ENCODE peak calls at places on chromosomes 11 and 22, in four cellular contexts. T is Calu3, F is GM10248, C is keratinocyte. K is an unnamed sample.

GRCh38 chr11:76769071-76769560 is 14.0 kb upstream of the TSKU start:
- DNase-seq in T (no peak), F (no peak), C (no peak), K (no peak)

GRCh38 chr11:3047637-3048036 is 9.6 kb downstream of the CARS1 start:
- DNase-seq in C (no peak), F (no peak), T (no peak), K (no peak)

GRCh38 chr11:117613521-117613920 is 183.5 kb downstream of the DSCAML1 start:
- DNase-seq in F (no peak), C (no peak), T (no peak), K (no peak)

GRCh38 chr22:40404251-40405177 is 34.1 kb downstream of the SGSM3 start:
- DNase-seq in F (no peak), T (no peak), C (no peak), K (no peak)

GRCh38 chr11:8016396-8016949 is 29.3 kb downstream of the EIF3F start:
- DNase-seq in C (no peak), T (no peak), F (no peak), K (no peak)

GRCh38 chr11:122882809-122883681 is 486 bp downstream of the JHY start:
- DNase-seq in C (no peak), F (peak), T (peak), K (peak)

GRCh38 chr22:22558071-22558971 is 744 bp downstream of the PRAME start:
- DNase-seq in C (no peak), T (no peak), F (no peak), K (no peak)

GRCh38 chr11:115808351-115808940 is 304.2 kb upstream of the CADM1 start:
- DNase-seq in T (no peak), C (no peak), F (no peak), K (no peak)

GRCh38 chr11:12813371-12814225 is 139.4 kb downstream of the TEAD1 start:
- DNase-seq in F (no peak), C (no peak), T (peak), K (no peak)

GRCh38 chr11:1705121-1706052 is 8.4 kb downstream of the KRTAP5-6 start:
- DNase-seq in F (no peak), C (no peak), T (peak), K (no peak)

GRCh38 chr11:125211191-125211953 is 46.8 kb downstream of the PKNOX2 start:
- DNase-seq in T (no peak), F (no peak), C (no peak), K (no peak)

GRCh38 chr11:74838188-74838587 is 89.5 kb downstream of the RNF169 start:
- DNase-seq in C (no peak), T (no peak), F (no peak), K (no peak)
- TF ChIP-seq CTCF in C (no peak), T (no peak), F (no peak), K (no peak)

DNA sequence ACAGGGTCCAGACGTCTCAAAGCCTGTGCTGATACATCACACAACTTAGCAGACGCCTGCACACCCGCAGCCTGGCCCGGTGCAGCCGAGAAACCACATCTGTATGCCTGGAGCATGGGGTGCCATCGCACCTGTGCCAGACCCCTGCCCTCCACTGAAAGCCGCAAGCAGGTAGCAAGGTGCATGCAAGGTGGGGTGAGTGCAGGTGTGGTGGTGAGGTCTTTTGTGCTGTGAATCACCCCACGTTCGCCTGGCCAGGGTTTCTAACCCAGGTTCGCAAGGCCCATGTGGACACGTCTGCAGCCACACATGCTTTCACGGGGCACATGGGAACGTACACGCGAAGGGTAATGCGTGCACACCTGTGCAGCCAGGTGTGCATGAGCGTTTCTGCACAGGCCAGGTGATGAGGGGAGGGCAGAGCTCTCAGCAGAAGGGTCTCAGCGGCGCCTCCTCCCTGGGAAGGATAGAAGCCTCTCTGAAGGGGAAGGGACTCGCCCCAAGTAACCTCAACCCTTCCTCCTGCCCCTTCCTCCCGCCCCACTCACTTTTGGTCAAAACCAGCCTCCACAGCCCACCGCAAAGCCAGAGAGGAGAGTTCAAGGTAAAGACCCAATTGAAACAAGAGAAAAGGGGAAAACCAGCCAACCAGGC is 19.5 kb downstream of the CBX7 start:
- DNase-seq in F (no peak), T (no peak), C (no peak), K (no peak)
- TF ChIP-seq CTCF in F (no peak), T (no peak), C (no peak), K (no peak)

GRCh38 chr11:63639195-63639832 is 25.1 kb upstream of the PLAAT3 start:
- DNase-seq in C (no peak), F (no peak), T (no peak), K (no peak)

GRCh38 chr11:63643205-63643604 is 28.0 kb downstream of the ATL3 start:
- DNase-seq in F (no peak), C (no peak), T (no peak), K (no peak)

GRCh38 chr11:63635762-63636465 is 21.7 kb upstream of the PLAAT3 start:
- DNase-seq in C (no peak), T (peak), F (peak), K (peak)

DNA sequence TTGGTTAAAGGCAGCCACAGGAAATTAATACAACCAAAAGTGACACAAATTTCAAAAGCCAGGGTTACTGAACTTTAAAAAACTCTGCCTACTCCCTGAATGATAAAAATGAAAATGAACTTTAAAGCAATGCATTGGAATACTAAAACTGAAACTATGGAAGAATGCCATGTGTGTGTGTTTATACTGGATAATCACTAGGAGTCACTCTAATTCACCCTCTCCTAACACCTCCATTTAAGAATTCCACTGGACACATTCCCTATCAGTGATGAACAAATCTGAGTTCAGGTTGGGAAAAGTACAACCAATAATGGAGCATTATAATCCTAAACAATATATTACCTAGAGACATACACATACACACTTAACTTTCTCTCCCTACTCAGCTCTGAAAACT is 27.5 kb upstream of the PLAAT3 start:
- DNase-seq in F (no peak), T (no peak), C (no peak), K (no peak)
- TF ChIP-seq CTCF in F (no peak), T (no peak), C (no peak), K (no peak)

GRCh38 chr11:120210651-120211521 is at the start of gene OAF:
- DNase-seq in T (peak), F (peak), C (no peak), K (peak)
- TF ChIP-seq CTCF in T (peak), F (peak), C (no peak), K (no peak)

GRCh38 chr11:130827697-130828377 is 88.4 kb downstream of the SNX19 start:
- DNase-seq in T (peak), C (no peak), F (peak), K (peak)
- TF ChIP-seq CTCF in T (peak), C (peak), F (peak), K (no peak)